ENCODE peak calls at places on chromosomes 16 and 17, in five cellular contexts. T, H, G, X and N are unnamed samples.

GRCh38 chr17:79803997-79804855 is 7.3 kb upstream of the CBX8 start:
- DNase-seq in G (no peak), T (no peak), X (no peak), H (peak; percentile 82), N (no peak)

GRCh38 chr17:49723423-49723822 is 15.7 kb upstream of the SLC35B1 start:
- DNase-seq in T (peak; percentile 65), X (no peak), G (no peak), H (no peak), N (no peak)

GRCh38 chr17:6508519-6509294 is 47.6 kb downstream of the PITPNM3 start:
- DNase-seq in G (no peak), X (no peak), T (no peak), H (peak; percentile 49), N (no peak)

GRCh38 chr16:74785031-74785430 is 10.4 kb upstream of the FA2H start:
- DNase-seq in X (no peak), T (no peak), H (no peak), G (no peak), N (no peak)

GRCh38 chr17:69857412-69857835 is 217.6 kb upstream of the KCNJ16 start:
- DNase-seq in H (no peak), X (no peak), G (peak; percentile 80), T (no peak), N (peak; percentile 93)

GRCh38 chr17:32870969-32871368 is 6.0 kb downstream of the MYO1D start:
- DNase-seq in H (no peak), T (no peak), X (no peak), G (no peak), N (peak; percentile 96)

GRCh38 chr16:89805136-89805905 is 11.1 kb downstream of the FANCA start:
- DNase-seq in X (no peak), G (peak; percentile 75), H (no peak), T (no peak), N (peak; percentile 94)

GRCh38 chr16:91484-91883 is 13.5 kb downstream of the MPG start:
- DNase-seq in H (no peak), G (no peak), X (no peak), T (no peak), N (no peak)

GRCh38 chr16:82603784-82604411 is 22.9 kb upstream of the CDH13 start:
- DNase-seq in T (peak; percentile 46), G (no peak), H (peak; percentile 86), X (no peak), N (peak; percentile 72)

GRCh38 chr17:81885869-81886548 is 5.4 kb downstream of the ALYREF start:
- DNase-seq in T (no peak), X (no peak), G (no peak), H (peak; percentile 49), N (peak; percentile 61)

GRCh38 chr17:39687546-39688474 is at the start of gene PGAP3:
- DNase-seq in G (peak; percentile 67), H (peak; percentile 98), T (peak; percentile 89), X (peak; percentile 78), N (peak; percentile 87)
- TF ChIP-seq CTCF in G (no peak), H (no peak), T (no peak), X (peak; percentile 28), N (no peak)

DNA sequence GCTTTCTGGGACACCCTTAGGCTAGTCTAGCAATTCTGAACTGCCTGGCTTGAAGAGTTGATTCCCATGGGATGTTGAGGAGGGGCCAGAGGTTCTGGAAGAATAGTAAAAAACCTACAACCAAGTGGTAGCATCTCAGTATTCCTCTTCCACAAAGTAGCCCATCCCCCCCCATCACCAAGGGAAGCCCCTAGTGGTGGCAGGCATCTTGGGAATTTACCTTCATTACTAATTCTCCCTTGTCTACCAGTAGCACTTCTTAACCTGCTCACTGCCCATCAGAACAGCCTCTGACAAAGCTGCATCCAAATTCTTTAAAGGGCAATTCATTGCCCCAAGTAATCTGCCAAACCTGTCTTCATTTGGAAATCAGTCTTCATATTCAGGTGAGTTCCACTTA is 12.8 kb upstream of the RAB11FIP4 start:
- DNase-seq in H (peak; percentile 88), G (no peak), T (no peak), X (no peak), N (no peak)
- TF ChIP-seq CTCF in H (peak; percentile 70), G (no peak), T (no peak), X (peak; percentile 9), N (no peak)

GRCh38 chr17:73585583-73585982 is 58.7 kb downstream of the SDK2 start:
- DNase-seq in T (no peak), H (peak; percentile 76), X (no peak), G (no peak), N (no peak)
- TF ChIP-seq CTCF in T (no peak), H (peak; percentile 68), X (peak; percentile 32), G (no peak), N (no peak)

GRCh38 chr16:3732171-3732570 is 14.8 kb upstream of the TRAP1 start:
- DNase-seq in H (no peak), T (no peak), X (no peak), G (no peak), N (no peak)

GRCh38 chr16:3730161-3731125 is 13.1 kb upstream of the TRAP1 start:
- DNase-seq in X (no peak), T (no peak), G (no peak), H (no peak), N (no peak)

GRCh38 chr16:3729161-3730112 is 12.1 kb upstream of the TRAP1 start:
- DNase-seq in X (no peak), G (no peak), T (no peak), H (no peak), N (no peak)

GRCh38 chr16:3728424-3729160 is 11.3 kb upstream of the TRAP1 start:
- DNase-seq in T (no peak), G (no peak), X (no peak), H (no peak), N (no peak)

DNA sequence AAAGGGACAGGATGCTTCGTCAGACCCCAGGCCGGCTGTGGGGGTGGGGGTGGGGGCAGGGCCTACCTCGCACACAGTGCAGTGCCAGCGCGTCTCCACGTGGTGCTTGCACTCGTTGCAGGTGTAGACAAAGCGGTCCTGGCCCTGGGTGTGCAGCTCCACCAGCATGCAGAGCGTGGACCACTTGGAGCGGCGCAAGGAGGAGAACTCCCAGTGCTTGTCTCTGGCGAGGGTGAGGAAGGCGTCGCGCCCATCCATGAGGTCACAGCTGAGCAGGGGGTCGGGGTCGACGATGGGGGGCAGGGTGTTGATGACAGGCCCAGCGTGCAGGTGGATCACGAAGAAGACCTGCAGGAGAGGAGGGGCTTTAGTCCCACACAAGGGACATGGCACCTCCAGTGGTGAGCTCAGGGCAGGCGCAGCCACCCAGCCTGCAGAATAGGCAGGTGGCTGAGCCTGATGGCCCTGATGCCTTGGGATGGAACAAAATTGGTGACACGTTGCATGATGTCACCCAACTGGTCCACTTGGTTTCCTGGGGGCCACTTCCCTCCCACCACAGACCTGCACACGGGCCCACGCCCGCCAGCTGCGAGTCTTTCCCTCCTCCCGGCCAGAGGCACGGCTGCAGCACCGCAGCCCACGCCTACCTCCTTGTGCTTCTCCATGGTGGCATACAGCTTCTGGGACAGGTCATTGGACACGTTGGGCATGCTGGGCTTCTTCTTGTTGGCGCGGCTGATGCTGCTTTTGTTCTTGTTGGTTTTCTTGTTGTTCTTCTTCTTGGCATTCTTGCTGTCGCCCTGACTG is 14.0 kb upstream of the TRAP1 start:
- DNase-seq in H (no peak), T (no peak), G (no peak), X (no peak), N (no peak)
- TF ChIP-seq CTCF in H (peak; percentile 36), T (no peak), G (no peak), X (no peak), N (no peak)

GRCh38 chr17:62648954-62649294 is 21.5 kb downstream of the MRC2 start:
- DNase-seq in T (no peak), H (peak; percentile 72), G (no peak), X (no peak), N (no peak)
- TF ChIP-seq CTCF in T (no peak), H (no peak), G (no peak), X (no peak), N (no peak)

DNA sequence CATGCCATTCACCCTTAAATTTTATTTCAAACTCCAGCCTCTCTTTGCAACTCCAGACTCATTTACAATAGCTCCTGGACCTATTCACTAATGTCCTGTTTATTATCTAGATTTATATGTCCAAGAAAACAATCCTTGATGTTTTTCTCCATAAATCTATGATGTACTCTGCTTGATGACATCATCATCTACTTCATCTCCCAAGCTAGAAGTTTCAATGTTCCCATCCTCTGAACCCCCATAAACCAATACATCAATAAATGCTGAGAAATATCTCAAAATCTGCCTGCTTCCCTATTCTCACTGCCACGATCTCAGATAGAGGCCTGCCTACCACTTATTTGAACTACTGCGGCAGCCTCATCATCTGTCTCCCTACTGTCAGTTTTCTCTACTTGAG is 4.2 kb downstream of the CEP112 start:
- DNase-seq in H (no peak), T (no peak), G (no peak), X (no peak), N (no peak)
- TF ChIP-seq CTCF in H (no peak), T (no peak), G (no peak), X (no peak), N (no peak)

DNA sequence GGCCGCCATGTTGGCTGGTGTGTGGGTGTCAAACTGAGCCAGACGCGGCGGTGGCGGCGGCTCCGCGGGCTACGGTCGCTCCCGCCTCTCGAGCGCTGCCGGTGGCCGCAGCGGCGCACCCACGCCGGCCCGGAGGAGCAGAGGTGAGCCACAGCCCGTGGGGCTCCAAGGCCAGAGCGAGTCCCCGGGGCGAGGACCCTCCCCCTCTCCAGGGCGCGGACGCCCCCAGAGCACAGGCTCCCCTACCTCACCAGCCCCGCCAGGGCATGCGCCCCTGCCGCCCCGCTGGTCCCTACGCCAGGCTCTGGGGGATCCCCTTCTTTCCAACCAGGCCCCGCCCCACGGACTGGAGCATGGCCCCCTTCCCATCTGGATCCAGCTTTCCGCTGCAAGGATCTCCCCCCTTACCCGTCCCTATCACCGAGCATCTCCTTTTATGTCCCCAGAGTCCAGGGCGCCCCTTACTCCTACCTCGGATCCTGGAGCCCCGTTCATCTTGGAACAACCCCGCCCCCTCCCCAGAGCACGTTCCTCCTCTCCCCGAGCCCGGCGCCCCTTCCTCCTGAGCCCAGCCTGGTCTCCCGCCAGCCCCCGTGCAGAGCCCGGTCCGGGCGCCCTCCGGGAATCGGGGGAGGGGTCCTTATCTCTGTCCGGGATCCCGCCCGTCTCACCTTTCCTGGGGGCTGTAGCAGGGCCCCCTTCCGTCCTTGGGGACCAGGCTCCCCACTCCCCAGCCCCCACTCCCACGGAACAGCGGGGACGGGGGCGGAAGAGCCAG is 412 bp downstream of the EPN2 start:
- DNase-seq in G (no peak), H (peak; percentile 85), T (peak; percentile 40), X (no peak), N (no peak)
- TF ChIP-seq CTCF in G (peak; percentile 4), H (peak; percentile 33), T (peak; percentile 41), X (peak; percentile 47), N (no peak)

GRCh38 chr16:85385463-85386331 is 227.4 kb upstream of the GSE1 start:
- DNase-seq in H (no peak), G (no peak), X (no peak), T (peak; percentile 15), N (no peak)
- TF ChIP-seq CTCF in H (no peak), G (no peak), X (no peak), T (no peak), N (no peak)